ENCODE peak calls at places on chromosomes 11 and 22, in six cellular contexts. One of them, this sample, is unnamed.

GRCh38 chr11:86983071-86983488 is 27.9 kb upstream of the FZD4 start:
- DNase-seq in CD8-positive, alpha-beta T cell: no peak
- DNase-seq in left ventricle myocardium inferior: peak; percentile 23
- DNase-seq in substantia nigra: no peak
- DNase-seq in heart left ventricle: no peak
- DNase-seq in GM23248: no peak
- DNase-seq in this sample: no peak

GRCh38 chr11:108302121-108302785 is 79.4 kb downstream of the ATM start:
- DNase-seq in CD8-positive, alpha-beta T cell: no peak
- DNase-seq in left ventricle myocardium inferior: no peak
- DNase-seq in substantia nigra: no peak
- DNase-seq in heart left ventricle: no peak
- DNase-seq in GM23248: peak; percentile 44
- DNase-seq in this sample: no peak

GRCh38 chr11:11047851-11048610 is 190.2 kb upstream of the ZBED5 start:
- DNase-seq in CD8-positive, alpha-beta T cell: no peak
- DNase-seq in left ventricle myocardium inferior: no peak
- DNase-seq in substantia nigra: no peak
- DNase-seq in heart left ventricle: no peak
- DNase-seq in GM23248: no peak
- DNase-seq in this sample: no peak

GRCh38 chr11:63738720-63739360 is 29.7 kb downstream of the ZFTA start:
- DNase-seq in CD8-positive, alpha-beta T cell: peak; percentile 25
- DNase-seq in left ventricle myocardium inferior: peak; percentile 63
- DNase-seq in substantia nigra: peak; percentile 68
- DNase-seq in heart left ventricle: peak; percentile 43
- DNase-seq in GM23248: peak; percentile 75
- DNase-seq in this sample: peak; percentile 88

GRCh38 chr22:27972732-27973698 is 54.0 kb upstream of the PITPNB start:
- DNase-seq in CD8-positive, alpha-beta T cell: no peak
- DNase-seq in left ventricle myocardium inferior: no peak
- DNase-seq in substantia nigra: no peak
- DNase-seq in heart left ventricle: no peak
- DNase-seq in GM23248: no peak
- DNase-seq in this sample: no peak

GRCh38 chr11:130216591-130217132 is 57.1 kb downstream of the ST14 start:
- DNase-seq in CD8-positive, alpha-beta T cell: no peak
- DNase-seq in left ventricle myocardium inferior: no peak
- DNase-seq in substantia nigra: no peak
- DNase-seq in heart left ventricle: no peak
- DNase-seq in GM23248: no peak
- DNase-seq in this sample: no peak

GRCh38 chr22:38203090-38203810 is 1.5 kb downstream of the MAFF start:
- DNase-seq in CD8-positive, alpha-beta T cell: no peak
- DNase-seq in left ventricle myocardium inferior: no peak
- DNase-seq in substantia nigra: no peak
- DNase-seq in heart left ventricle: no peak
- DNase-seq in GM23248: peak; percentile 48
- DNase-seq in this sample: no peak

GRCh38 chr22:20862540-20862939 is 3.7 kb downstream of the SNAP29 start:
- DNase-seq in CD8-positive, alpha-beta T cell: no peak
- DNase-seq in left ventricle myocardium inferior: no peak
- DNase-seq in substantia nigra: no peak
- DNase-seq in heart left ventricle: no peak
- DNase-seq in GM23248: no peak
- DNase-seq in this sample: no peak

GRCh38 chr11:7907121-7907520 is 23.9 kb downstream of the OR10A6 start:
- DNase-seq in CD8-positive, alpha-beta T cell: no peak
- DNase-seq in left ventricle myocardium inferior: no peak
- DNase-seq in substantia nigra: no peak
- DNase-seq in heart left ventricle: no peak
- DNase-seq in GM23248: peak; percentile 27
- DNase-seq in this sample: no peak

GRCh38 chr11:554824-555499 is 5.6 kb downstream of the LMNTD2 start:
- DNase-seq in CD8-positive, alpha-beta T cell: peak; percentile 54
- DNase-seq in left ventricle myocardium inferior: peak; percentile 43
- DNase-seq in substantia nigra: peak; percentile 22
- DNase-seq in heart left ventricle: peak; percentile 55
- DNase-seq in GM23248: peak; percentile 63
- DNase-seq in this sample: no peak

GRCh38 chr11:64250875-64251721 is at the start of gene PLCB3:
- DNase-seq in CD8-positive, alpha-beta T cell: no peak
- DNase-seq in left ventricle myocardium inferior: peak; percentile 52
- DNase-seq in substantia nigra: peak; percentile 65
- DNase-seq in heart left ventricle: peak; percentile 65
- DNase-seq in GM23248: peak; percentile 82
- DNase-seq in this sample: no peak

GRCh38 chr11:8826145-8826786 is 84.7 kb upstream of the AKIP1 start:
- DNase-seq in CD8-positive, alpha-beta T cell: no peak
- DNase-seq in left ventricle myocardium inferior: no peak
- DNase-seq in substantia nigra: no peak
- DNase-seq in heart left ventricle: no peak
- DNase-seq in GM23248: peak; percentile 70
- DNase-seq in this sample: no peak

GRCh38 chr22:17013396-17014100 is 5.5 kb upstream of the GAB4 start:
- DNase-seq in CD8-positive, alpha-beta T cell: no peak
- DNase-seq in left ventricle myocardium inferior: no peak
- DNase-seq in substantia nigra: no peak
- DNase-seq in heart left ventricle: no peak
- DNase-seq in GM23248: no peak
- DNase-seq in this sample: no peak

GRCh38 chr11:36376315-36376887 is 80.3 kb downstream of the PRR5L start:
- DNase-seq in CD8-positive, alpha-beta T cell: no peak
- DNase-seq in left ventricle myocardium inferior: peak; percentile 26
- DNase-seq in substantia nigra: no peak
- DNase-seq in heart left ventricle: peak; percentile 47
- DNase-seq in GM23248: peak; percentile 60
- DNase-seq in this sample: no peak

GRCh38 chr11:460331-461199 is 10.5 kb downstream of the PTDSS2 start:
- DNase-seq in CD8-positive, alpha-beta T cell: no peak
- DNase-seq in left ventricle myocardium inferior: peak; percentile 73
- DNase-seq in substantia nigra: no peak
- DNase-seq in heart left ventricle: peak; percentile 52
- DNase-seq in GM23248: peak; percentile 13
- DNase-seq in this sample: no peak

GRCh38 chr11:132037961-132038360 is 667.5 kb downstream of the NTM start:
- DNase-seq in CD8-positive, alpha-beta T cell: no peak
- DNase-seq in left ventricle myocardium inferior: no peak
- DNase-seq in substantia nigra: no peak
- DNase-seq in heart left ventricle: no peak
- DNase-seq in GM23248: no peak
- DNase-seq in this sample: no peak

GRCh38 chr11:67275606-67276409 is 9.5 kb downstream of the GRK2 start:
- DNase-seq in CD8-positive, alpha-beta T cell: no peak
- DNase-seq in left ventricle myocardium inferior: no peak
- DNase-seq in substantia nigra: no peak
- DNase-seq in heart left ventricle: no peak
- DNase-seq in GM23248: no peak
- DNase-seq in this sample: no peak

GRCh38 chr11:17528181-17528691 is 16.0 kb downstream of the USH1C start:
- DNase-seq in CD8-positive, alpha-beta T cell: no peak
- DNase-seq in left ventricle myocardium inferior: peak; percentile 40
- DNase-seq in substantia nigra: peak; percentile 71
- DNase-seq in heart left ventricle: peak; percentile 31
- DNase-seq in GM23248: peak; percentile 71
- DNase-seq in this sample: peak; percentile 38

GRCh38 chr22:27400811-27401210 is 400.7 kb downstream of the MN1 start:
- DNase-seq in CD8-positive, alpha-beta T cell: no peak
- DNase-seq in left ventricle myocardium inferior: no peak
- DNase-seq in substantia nigra: no peak
- DNase-seq in heart left ventricle: no peak
- DNase-seq in GM23248: no peak
- DNase-seq in this sample: no peak

GRCh38 chr11:96228472-96228871 is 114.5 kb downstream of the MAML2 start:
- DNase-seq in CD8-positive, alpha-beta T cell: no peak
- DNase-seq in left ventricle myocardium inferior: peak; percentile 65
- DNase-seq in substantia nigra: no peak
- DNase-seq in heart left ventricle: peak; percentile 71
- DNase-seq in GM23248: peak; percentile 85
- DNase-seq in this sample: no peak

GRCh38 chr11:118016094-118016493 is 29.9 kb downstream of the IL10RA start:
- DNase-seq in CD8-positive, alpha-beta T cell: no peak
- DNase-seq in left ventricle myocardium inferior: no peak
- DNase-seq in substantia nigra: no peak
- DNase-seq in heart left ventricle: no peak
- DNase-seq in GM23248: no peak
- DNase-seq in this sample: no peak

GRCh38 chr11:16891964-16892363 is 122.2 kb downstream of the PLEKHA7 start:
- DNase-seq in CD8-positive, alpha-beta T cell: no peak
- DNase-seq in left ventricle myocardium inferior: no peak
- DNase-seq in substantia nigra: no peak
- DNase-seq in heart left ventricle: no peak
- DNase-seq in GM23248: peak; percentile 28
- DNase-seq in this sample: no peak

GRCh38 chr22:29187831-29188230 is 17.9 kb upstream of the EMID1 start:
- DNase-seq in CD8-positive, alpha-beta T cell: no peak
- DNase-seq in left ventricle myocardium inferior: no peak
- DNase-seq in substantia nigra: no peak
- DNase-seq in heart left ventricle: no peak
- DNase-seq in GM23248: no peak
- DNase-seq in this sample: no peak

GRCh38 chr11:118908931-118909618 is 16.7 kb downstream of the BCL9L start:
- DNase-seq in CD8-positive, alpha-beta T cell: no peak
- DNase-seq in left ventricle myocardium inferior: peak; percentile 89
- DNase-seq in substantia nigra: peak; percentile 61
- DNase-seq in heart left ventricle: peak; percentile 88
- DNase-seq in GM23248: peak; percentile 84
- DNase-seq in this sample: peak; percentile 22

GRCh38 chr11:68960299-68961071 is 20.3 kb downstream of the MRGPRD start:
- DNase-seq in CD8-positive, alpha-beta T cell: no peak
- DNase-seq in left ventricle myocardium inferior: no peak
- DNase-seq in substantia nigra: no peak
- DNase-seq in heart left ventricle: no peak
- DNase-seq in GM23248: no peak
- DNase-seq in this sample: no peak

GRCh38 chr11:74685905-74686304 is 45.3 kb downstream of the CHRDL2 start:
- DNase-seq in CD8-positive, alpha-beta T cell: no peak
- DNase-seq in left ventricle myocardium inferior: no peak
- DNase-seq in substantia nigra: peak; percentile 27
- DNase-seq in heart left ventricle: no peak
- DNase-seq in GM23248: no peak
- DNase-seq in this sample: peak; percentile 23

GRCh38 chr11:119529063-119529845 is 106.3 kb upstream of the THY1 start:
- DNase-seq in CD8-positive, alpha-beta T cell: no peak
- DNase-seq in left ventricle myocardium inferior: no peak
- DNase-seq in substantia nigra: no peak
- DNase-seq in heart left ventricle: no peak
- DNase-seq in GM23248: no peak
- DNase-seq in this sample: no peak

GRCh38 chr22:30694638-30695350 is at the start of gene OSBP2:
- DNase-seq in CD8-positive, alpha-beta T cell: no peak
- DNase-seq in left ventricle myocardium inferior: peak; percentile 27
- DNase-seq in substantia nigra: peak; percentile 67
- DNase-seq in heart left ventricle: peak; percentile 22
- DNase-seq in GM23248: peak; percentile 45
- DNase-seq in this sample: peak; percentile 65

GRCh38 chr11:58711832-58712231 is 19.9 kb downstream of the GLYAT start:
- DNase-seq in CD8-positive, alpha-beta T cell: no peak
- DNase-seq in left ventricle myocardium inferior: no peak
- DNase-seq in substantia nigra: no peak
- DNase-seq in heart left ventricle: no peak
- DNase-seq in GM23248: no peak
- DNase-seq in this sample: no peak
- H3K27ac ChIP-seq in CD8-positive, alpha-beta T cell: no peak overlapping the region
- H3K27ac ChIP-seq in left ventricle myocardium inferior: no peak overlapping the region
- H3K27ac ChIP-seq in substantia nigra: no peak overlapping the region
- H3K27ac ChIP-seq in heart left ventricle: no peak overlapping the region
- H3K27ac ChIP-seq in GM23248: no peak overlapping the region
- H3K27ac ChIP-seq in this sample: no peak overlapping the region

GRCh38 chr22:23181763-23182288 is 1.5 kb downstream of the BCR start:
- DNase-seq in CD8-positive, alpha-beta T cell: no peak
- DNase-seq in left ventricle myocardium inferior: no peak
- DNase-seq in substantia nigra: no peak
- DNase-seq in heart left ventricle: no peak
- DNase-seq in GM23248: no peak
- DNase-seq in this sample: no peak
- H3K27ac ChIP-seq in CD8-positive, alpha-beta T cell: peak overlapping the region; percentile 11
- H3K27ac ChIP-seq in left ventricle myocardium inferior: no peak overlapping the region
- H3K27ac ChIP-seq in substantia nigra: peak overlapping the region; percentile 2
- H3K27ac ChIP-seq in heart left ventricle: no peak overlapping the region
- H3K27ac ChIP-seq in GM23248: no peak overlapping the region
- H3K27ac ChIP-seq in this sample: peak overlapping the region; percentile 82

DNA sequence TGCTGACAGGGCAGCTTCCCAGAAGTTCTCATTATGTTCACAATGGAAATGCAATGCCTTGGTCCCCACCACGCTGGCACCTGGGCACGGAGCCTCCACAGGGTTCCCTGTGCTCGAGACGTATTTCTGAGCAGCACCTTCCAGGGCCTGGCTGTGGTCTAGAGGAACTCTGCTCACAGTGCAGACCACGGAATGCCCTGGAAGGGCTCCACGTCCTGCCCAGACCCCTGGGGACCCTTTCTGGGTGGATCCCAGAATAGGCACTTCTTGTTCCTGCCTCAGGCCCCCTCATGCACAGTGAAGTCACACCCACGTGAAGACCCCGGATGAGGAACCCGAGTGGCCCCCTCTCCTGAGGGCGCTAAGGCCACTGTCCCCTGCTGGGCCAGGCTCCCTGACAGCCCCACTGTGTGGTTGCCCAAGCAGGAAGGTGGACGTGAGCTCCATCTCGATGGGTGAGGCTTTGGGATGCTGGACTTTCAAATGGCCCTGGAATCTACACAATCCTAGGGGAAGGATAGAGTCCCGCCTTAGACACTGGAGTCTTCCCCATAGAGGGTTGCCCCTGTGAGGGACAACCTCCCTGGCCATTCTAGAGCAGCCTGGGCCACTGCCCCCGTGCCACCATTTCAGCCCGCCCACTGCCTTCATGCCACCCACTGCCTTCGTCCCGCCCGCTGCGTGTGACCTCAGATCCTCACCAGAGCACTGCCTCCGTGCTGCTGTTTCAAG is 1106.8 kb downstream of the BRD1 start:
- DNase-seq in CD8-positive, alpha-beta T cell: no peak
- DNase-seq in left ventricle myocardium inferior: no peak
- DNase-seq in substantia nigra: no peak
- DNase-seq in heart left ventricle: no peak
- DNase-seq in GM23248: no peak
- DNase-seq in this sample: no peak
- H3K27ac ChIP-seq in CD8-positive, alpha-beta T cell: no peak overlapping the region
- H3K27ac ChIP-seq in left ventricle myocardium inferior: no peak overlapping the region
- H3K27ac ChIP-seq in substantia nigra: no peak overlapping the region
- H3K27ac ChIP-seq in heart left ventricle: no peak overlapping the region
- H3K27ac ChIP-seq in GM23248: no peak overlapping the region
- H3K27ac ChIP-seq in this sample: no peak overlapping the region

GRCh38 chr11:59028105-59028504 is 58.0 kb upstream of the GLYATL1B start:
- DNase-seq in CD8-positive, alpha-beta T cell: no peak
- DNase-seq in left ventricle myocardium inferior: no peak
- DNase-seq in substantia nigra: no peak
- DNase-seq in heart left ventricle: no peak
- DNase-seq in GM23248: no peak
- DNase-seq in this sample: no peak

GRCh38 chr11:59029490-59029889 is 56.6 kb upstream of the GLYATL1B start:
- DNase-seq in CD8-positive, alpha-beta T cell: no peak
- DNase-seq in left ventricle myocardium inferior: no peak
- DNase-seq in substantia nigra: no peak
- DNase-seq in heart left ventricle: no peak
- DNase-seq in GM23248: no peak
- DNase-seq in this sample: no peak

GRCh38 chr11:59025097-59025496 is 61.0 kb upstream of the GLYATL1B start:
- DNase-seq in CD8-positive, alpha-beta T cell: no peak
- DNase-seq in left ventricle myocardium inferior: no peak
- DNase-seq in substantia nigra: no peak
- DNase-seq in heart left ventricle: no peak
- DNase-seq in GM23248: no peak
- DNase-seq in this sample: no peak

GRCh38 chr11:59030037-59030436 is 56.1 kb upstream of the GLYATL1B start:
- DNase-seq in CD8-positive, alpha-beta T cell: no peak
- DNase-seq in left ventricle myocardium inferior: no peak
- DNase-seq in substantia nigra: no peak
- DNase-seq in heart left ventricle: no peak
- DNase-seq in GM23248: no peak
- DNase-seq in this sample: no peak
- H3K27ac ChIP-seq in CD8-positive, alpha-beta T cell: no peak overlapping the region
- H3K27ac ChIP-seq in left ventricle myocardium inferior: no peak overlapping the region
- H3K27ac ChIP-seq in substantia nigra: no peak overlapping the region
- H3K27ac ChIP-seq in heart left ventricle: no peak overlapping the region
- H3K27ac ChIP-seq in GM23248: no peak overlapping the region
- H3K27ac ChIP-seq in this sample: no peak overlapping the region

This sample was measured in caudate nucleus.